ENCODE peak calls at places on chromosomes 1 and 21, in seven cellular contexts. O is IMR-90, K is HCT116, I is GM12878, U is K562, X is H1, J is HepG2. Z is an unnamed sample.

GRCh38 chr1:109214695-109215623 is 1.2 kb downstream of the SARS1 start:
- DNase-seq in K (peak), J (peak), U (peak), I (peak), O (peak), X (no peak), Z (peak)

GRCh38 chr1:201119206-201119814 is 7.1 kb upstream of the CACNA1S start:
- DNase-seq in O (peak), K (peak), J (peak), U (peak), X (no peak), I (no peak), Z (peak)

GRCh38 chr1:177185209-177185608 is 14.5 kb downstream of the BRINP2 start:
- DNase-seq in K (peak), I (no peak), U (peak), O (peak), J (no peak), X (no peak), Z (peak)

GRCh38 chr1:33182452-33182851 is 609 bp upstream of the TRIM62 start:
- DNase-seq in X (no peak), O (peak), U (peak), I (no peak), K (no peak), J (no peak), Z (no peak)

GRCh38 chr1:233233508-233234040 is 62.0 kb downstream of the PCNX2 start:
- DNase-seq in X (no peak), J (no peak), K (no peak), I (no peak), U (no peak), O (no peak), Z (no peak)

GRCh38 chr1:74964508-74964907 is 169.7 kb upstream of the LHX8 start:
- DNase-seq in O (no peak), J (no peak), X (no peak), I (no peak), U (peak), K (no peak), Z (no peak)

GRCh38 chr1:224684920-224685547 is 68.9 kb downstream of the CNIH3 start:
- DNase-seq in K (no peak), O (no peak), U (no peak), J (no peak), X (no peak), I (no peak), Z (no peak)

GRCh38 chr1:117894078-117894477 is 35.3 kb downstream of the GDAP2 start:
- DNase-seq in K (no peak), I (no peak), J (no peak), O (peak), U (no peak), X (no peak), Z (no peak)

GRCh38 chr1:151639466-151639865 is 27.6 kb downstream of the SNX27 start:
- DNase-seq in O (peak), J (no peak), X (no peak), K (no peak), I (peak), U (no peak), Z (peak)

GRCh38 chr1:116254776-116255175 is 118.3 kb upstream of the ATP1A1 start:
- DNase-seq in O (no peak), I (no peak), U (no peak), X (no peak), K (no peak), J (no peak), Z (no peak)

GRCh38 chr21:17492415-17493168 is 20.3 kb upstream of the CXADR start:
- DNase-seq in U (no peak), J (peak), O (no peak), K (no peak), I (no peak), X (no peak), Z (no peak)

GRCh38 chr1:46183119-46183842 is 7.0 kb upstream of the P3R3URF start:
- DNase-seq in J (peak), U (no peak), O (peak), K (peak), I (no peak), X (no peak), Z (peak)

GRCh38 chr1:60866884-60867648 is 215.3 kb upstream of the NFIA start:
- DNase-seq in K (no peak), X (no peak), O (no peak), U (no peak), I (no peak), J (no peak), Z (peak)

GRCh38 chr1:244603498-244603897 is 49.4 kb upstream of the DESI2 start:
- DNase-seq in J (peak), X (no peak), K (peak), U (peak), I (no peak), O (peak), Z (no peak)

GRCh38 chr1:118118469-118118868 is 66.6 kb downstream of the SPAG17 start:
- DNase-seq in K (no peak), I (no peak), U (no peak), J (peak), X (no peak), O (no peak), Z (no peak)

GRCh38 chr21:26965567-26966359 is 1.1 kb downstream of the ADAMTS5 start:
- DNase-seq in O (peak), X (no peak), U (no peak), K (no peak), I (no peak), J (no peak), Z (no peak)

GRCh38 chr1:76084685-76085084 is 10.1 kb downstream of the ST6GALNAC3 start:
- DNase-seq in U (no peak), K (no peak), J (no peak), X (no peak), I (no peak), O (no peak), Z (no peak)

GRCh38 chr1:38489844-38490270 is 369.7 kb downstream of the RRAGC start:
- DNase-seq in O (peak), J (peak), I (no peak), K (peak), U (peak), X (peak), Z (peak)

GRCh38 chr1:211932581-211933010 is 102.0 kb upstream of the LPGAT1 start:
- DNase-seq in O (no peak), X (no peak), I (no peak), U (peak), J (no peak), K (no peak), Z (no peak)

GRCh38 chr1:69290266-69290665 is 277.5 kb upstream of the LRRC7 start:
- DNase-seq in J (no peak), I (no peak), U (no peak), X (no peak), K (no peak), O (no peak), Z (no peak)

GRCh38 chr1:230495021-230495550 is 69.0 kb upstream of the PGBD5 start:
- DNase-seq in J (no peak), O (no peak), X (no peak), I (no peak), K (no peak), U (no peak), Z (no peak)

GRCh38 chr1:14817223-14818170 is 219.0 kb downstream of the KAZN start:
- DNase-seq in K (no peak), J (no peak), X (no peak), O (no peak), I (no peak), U (peak), Z (no peak)

GRCh38 chr1:162696286-162696862 is 64.1 kb downstream of the DDR2 start:
- DNase-seq in X (peak), O (peak), U (peak), J (peak), K (peak), I (no peak), Z (no peak)

GRCh38 chr1:19476440-19477190 is 8.7 kb downstream of the CAPZB start:
- DNase-seq in K (no peak), I (peak), U (peak), X (no peak), O (peak), J (no peak), Z (no peak)

GRCh38 chr1:63845346-63845745 is 71.5 kb downstream of the ROR1 start:
- DNase-seq in U (no peak), I (no peak), K (no peak), X (no peak), J (no peak), O (no peak), Z (no peak)

GRCh38 chr1:240109920-240110685 is 18.4 kb downstream of the FMN2 start:
- DNase-seq in J (no peak), K (no peak), I (no peak), X (no peak), U (no peak), O (no peak), Z (no peak)

GRCh38 chr1:240107058-240107684 is 15.5 kb downstream of the FMN2 start:
- DNase-seq in O (peak), K (no peak), I (no peak), U (no peak), J (no peak), X (no peak), Z (no peak)

GRCh38 chr1:240111558-240111957 is 19.9 kb downstream of the FMN2 start:
- DNase-seq in U (no peak), X (no peak), K (no peak), I (no peak), O (no peak), J (no peak), Z (peak)

GRCh38 chr1:240104662-240105061 is 13.0 kb downstream of the FMN2 start:
- DNase-seq in U (no peak), K (no peak), O (no peak), X (no peak), J (no peak), I (no peak), Z (no peak)

GRCh38 chr1:240109130-240109529 is 17.4 kb downstream of the FMN2 start:
- DNase-seq in X (no peak), J (no peak), O (no peak), I (no peak), U (no peak), K (no peak), Z (no peak)
- TF ChIP-seq RAD21 in X (no peak), J (no peak), O (no peak), I (no peak), U (no peak), K (no peak), Z (no peak)

GRCh38 chr1:219442575-219442974 is 170.3 kb downstream of the ZC3H11B start:
- DNase-seq in X (no peak), O (peak), J (no peak), U (no peak), I (no peak), K (peak), Z (no peak)
- TF ChIP-seq RAD21 in X (no peak), O (no peak), J (no peak), U (no peak), I (no peak), K (no peak), Z (no peak)

DNA sequence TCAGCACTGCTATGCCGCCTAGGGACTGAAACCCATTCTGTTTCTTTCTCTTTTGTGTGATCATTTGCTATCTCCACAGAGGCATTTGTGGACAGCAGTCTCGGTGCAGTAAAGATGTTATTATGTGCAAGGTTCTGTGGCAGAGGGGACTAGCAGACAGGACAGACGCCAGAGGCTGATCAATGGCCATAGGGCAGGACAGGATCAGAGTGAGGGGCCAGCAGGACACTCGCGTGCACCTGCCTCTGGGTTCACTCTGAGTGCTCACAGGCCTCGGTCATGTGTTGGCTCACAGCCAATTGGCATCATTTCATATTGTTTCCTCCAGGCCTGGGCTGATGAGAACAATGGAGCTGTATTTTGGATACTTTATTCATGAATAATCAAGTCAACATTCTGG is 212.6 kb downstream of the TGFB2 start:
- DNase-seq in X (no peak), O (no peak), I (no peak), K (no peak), J (no peak), U (peak), Z (no peak)
- TF ChIP-seq RAD21 in X (no peak), O (no peak), I (no peak), K (no peak), J (no peak), U (no peak), Z (no peak)

DNA sequence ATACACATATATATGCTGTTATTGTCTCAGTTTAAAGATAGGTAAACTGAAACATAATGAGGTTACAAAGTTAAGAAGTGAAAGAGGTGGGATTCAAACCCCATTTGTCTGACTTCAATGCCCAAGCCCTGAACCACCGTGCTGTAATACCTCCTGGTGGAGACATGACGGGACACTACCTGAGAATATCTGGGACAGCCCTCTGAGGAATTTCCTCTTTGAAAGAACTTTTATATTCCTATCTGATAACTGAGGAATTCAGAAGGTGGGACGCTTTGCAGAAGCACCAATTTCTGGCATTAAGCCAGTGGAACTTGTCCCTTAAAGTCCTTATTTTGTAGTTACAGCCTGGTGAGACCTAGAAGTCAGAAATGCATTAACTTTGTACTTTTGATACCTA is 32.1 kb upstream of the FASLG start:
- DNase-seq in X (no peak), U (no peak), J (peak), O (no peak), K (no peak), I (no peak), Z (no peak)
- TF ChIP-seq RAD21 in X (no peak), U (no peak), J (no peak), O (no peak), K (no peak), I (no peak), Z (no peak)

GRCh38 chr1:153845158-153845557 is 70.0 kb downstream of the SLC27A3 start:
- DNase-seq in X (no peak), J (no peak), K (no peak), U (no peak), I (no peak), O (no peak), Z (no peak)

GRCh38 chr1:153841463-153841994 is 66.3 kb downstream of the SLC27A3 start:
- DNase-seq in O (peak), X (no peak), J (no peak), K (no peak), U (no peak), I (no peak), Z (no peak)

DNA sequence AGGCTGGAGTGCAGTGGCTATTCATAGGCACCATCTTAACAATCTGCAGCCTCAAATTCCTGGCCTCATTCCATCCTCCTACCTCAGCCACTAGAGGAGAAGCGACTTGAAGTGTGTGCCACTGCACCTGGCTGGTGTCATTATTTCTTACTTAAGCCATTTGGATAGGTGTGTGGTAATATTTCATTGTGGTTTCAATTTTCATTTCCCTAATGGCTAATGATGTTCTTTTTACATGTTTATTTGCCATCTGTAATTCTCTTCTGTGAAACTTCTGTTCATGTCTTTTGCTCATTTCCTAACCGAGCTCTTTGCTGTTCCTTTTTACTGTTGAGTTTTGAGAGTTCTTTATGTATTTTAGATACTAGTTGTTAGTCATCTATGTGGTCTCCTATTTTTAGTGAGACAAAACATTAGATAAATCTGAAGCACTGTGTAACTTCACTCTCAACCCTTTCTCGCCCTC is 66.8 kb downstream of the SLC27A3 start:
- DNase-seq in I (peak), K (no peak), U (no peak), O (peak), X (no peak), J (no peak), Z (no peak)
- TF ChIP-seq RAD21 in I (no peak), K (no peak), U (no peak), O (no peak), X (no peak), J (no peak), Z (no peak)